ENCODE peak calls at places on chromosomes 2 and 18, in five cellular contexts. One of them, this sample, is unnamed. For H3K4me1, the result is how much of the 10 kb centered on the place peaks cover.

GRCh38 chr2:114127372-114127771 is 237.5 kb downstream of the ACTR3 start:
- DNase-seq in HepG2: no peak
- DNase-seq in GM12878: no peak
- DNase-seq in H1: no peak
- DNase-seq in K562: no peak
- DNase-seq in this sample: no peak

GRCh38 chr18:44789704-44790103 is 109.0 kb downstream of the SETBP1 start:
- DNase-seq in HepG2: peak
- DNase-seq in GM12878: no peak
- DNase-seq in H1: no peak
- DNase-seq in K562: no peak
- DNase-seq in this sample: peak

GRCh38 chr18:13558790-13559189 is 167.6 kb downstream of the FAM210A start:
- DNase-seq in HepG2: no peak
- DNase-seq in GM12878: no peak
- DNase-seq in H1: no peak
- DNase-seq in K562: no peak
- DNase-seq in this sample: no peak

GRCh38 chr2:154952346-154953010 is 254.0 kb downstream of the KCNJ3 start:
- DNase-seq in HepG2: no peak
- DNase-seq in GM12878: no peak
- DNase-seq in H1: no peak
- DNase-seq in K562: no peak
- DNase-seq in this sample: no peak

GRCh38 chr18:23977103-23977502 is 37.5 kb upstream of the TTC39C start:
- DNase-seq in HepG2: no peak
- DNase-seq in GM12878: no peak
- DNase-seq in H1: no peak
- DNase-seq in K562: no peak
- DNase-seq in this sample: no peak

GRCh38 chr18:78717051-78717765 is 262.4 kb upstream of the SALL3 start:
- DNase-seq in HepG2: no peak
- DNase-seq in GM12878: no peak
- DNase-seq in H1: no peak
- DNase-seq in K562: no peak
- DNase-seq in this sample: no peak

GRCh38 chr2:130949954-130950353 is 113.2 kb downstream of the ARHGEF4 start:
- DNase-seq in HepG2: no peak
- DNase-seq in GM12878: no peak
- DNase-seq in H1: no peak
- DNase-seq in K562: no peak
- DNase-seq in this sample: no peak

GRCh38 chr2:39121523-39122063 is 742 bp upstream of the SOS1 start:
- DNase-seq in HepG2: no peak
- DNase-seq in GM12878: no peak
- DNase-seq in H1: no peak
- DNase-seq in K562: no peak
- DNase-seq in this sample: no peak

GRCh38 chr18:37481058-37481457 is 84.5 kb downstream of the CELF4 start:
- DNase-seq in HepG2: no peak
- DNase-seq in GM12878: no peak
- DNase-seq in H1: no peak
- DNase-seq in K562: no peak
- DNase-seq in this sample: no peak

GRCh38 chr2:112881217-112882000 is 29.6 kb upstream of the IL37 start:
- DNase-seq in HepG2: peak
- DNase-seq in GM12878: peak
- DNase-seq in H1: no peak
- DNase-seq in K562: peak
- DNase-seq in this sample: no peak

GRCh38 chr2:150480971-150481830 is 6.3 kb downstream of the RND3 start:
- DNase-seq in HepG2: no peak
- DNase-seq in GM12878: no peak
- DNase-seq in H1: no peak
- DNase-seq in K562: no peak
- DNase-seq in this sample: no peak

GRCh38 chr2:215316336-215316735 is 4.5 kb downstream of the ATIC start:
- DNase-seq in HepG2: no peak
- DNase-seq in GM12878: no peak
- DNase-seq in H1: no peak
- DNase-seq in K562: no peak
- DNase-seq in this sample: no peak

GRCh38 chr2:15840173-15840572 is 100.2 kb upstream of the MYCN start:
- DNase-seq in HepG2: no peak
- DNase-seq in GM12878: no peak
- DNase-seq in H1: no peak
- DNase-seq in K562: no peak
- DNase-seq in this sample: no peak

GRCh38 chr18:67131498-67131897 is 385.0 kb downstream of the DSEL start:
- DNase-seq in HepG2: no peak
- DNase-seq in GM12878: no peak
- DNase-seq in H1: no peak
- DNase-seq in K562: no peak
- DNase-seq in this sample: no peak

GRCh38 chr2:40030451-40030975 is 251.5 kb upstream of the THUMPD2 start:
- DNase-seq in HepG2: no peak
- DNase-seq in GM12878: no peak
- DNase-seq in H1: no peak
- DNase-seq in K562: no peak
- DNase-seq in this sample: no peak

GRCh38 chr2:236369606-236370005 is 105.4 kb upstream of the ASB18 start:
- DNase-seq in HepG2: no peak
- DNase-seq in GM12878: no peak
- DNase-seq in H1: no peak
- DNase-seq in K562: no peak
- DNase-seq in this sample: no peak

GRCh38 chr2:191917430-191917881 is 70.6 kb upstream of the CAVIN2 start:
- DNase-seq in HepG2: peak
- DNase-seq in GM12878: no peak
- DNase-seq in H1: no peak
- DNase-seq in K562: no peak
- DNase-seq in this sample: no peak

GRCh38 chr2:99035920-99036319 is 99.9 kb upstream of the CRACDL start:
- DNase-seq in HepG2: no peak
- DNase-seq in GM12878: no peak
- DNase-seq in H1: no peak
- DNase-seq in K562: no peak
- DNase-seq in this sample: no peak

DNA sequence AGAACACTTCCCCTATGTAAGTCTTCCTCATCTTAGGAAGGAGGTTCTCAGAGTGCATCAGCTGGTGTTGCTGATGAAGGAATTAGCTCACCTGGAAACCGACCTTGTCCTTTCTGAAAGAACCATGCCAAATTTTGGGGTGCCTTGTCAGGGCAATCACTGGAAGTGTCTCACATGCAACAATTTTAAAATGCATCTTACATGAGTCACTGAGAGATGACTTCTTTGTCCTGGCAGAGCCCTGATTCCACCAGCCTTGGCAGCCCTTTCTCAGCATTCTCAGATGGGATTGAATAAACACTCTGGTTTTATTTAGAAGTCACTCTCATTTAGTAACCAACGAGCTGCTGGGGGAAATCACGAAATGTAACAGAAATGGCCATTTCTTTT is 3.8 kb upstream of the ATP8B1 start:
- DNase-seq in HepG2: no peak
- DNase-seq in GM12878: no peak
- DNase-seq in H1: no peak
- DNase-seq in K562: no peak
- DNase-seq in this sample: peak
- TF ChIP-seq KDM1A in HepG2: no peak
- TF ChIP-seq KDM1A in GM12878: no peak
- TF ChIP-seq KDM1A in H1: no peak
- TF ChIP-seq KDM1A in K562: no peak
- TF ChIP-seq KDM1A in this sample: no peak

GRCh38 chr2:101821059-101821805 is 123.7 kb downstream of the MAP4K4 start:
- DNase-seq in HepG2: no peak
- DNase-seq in GM12878: no peak
- DNase-seq in H1: no peak
- DNase-seq in K562: no peak
- DNase-seq in this sample: no peak

GRCh38 chr2:101817488-101817887 is 120.0 kb downstream of the MAP4K4 start:
- DNase-seq in HepG2: no peak
- DNase-seq in GM12878: no peak
- DNase-seq in H1: no peak
- DNase-seq in K562: no peak
- DNase-seq in this sample: no peak

GRCh38 chr2:101816598-101816997 is 119.1 kb downstream of the MAP4K4 start:
- DNase-seq in HepG2: no peak
- DNase-seq in GM12878: no peak
- DNase-seq in H1: no peak
- DNase-seq in K562: no peak
- DNase-seq in this sample: no peak

GRCh38 chr2:101820519-101820918 is 123.0 kb downstream of the MAP4K4 start:
- DNase-seq in HepG2: no peak
- DNase-seq in GM12878: no peak
- DNase-seq in H1: no peak
- DNase-seq in K562: no peak
- DNase-seq in this sample: no peak

DNA sequence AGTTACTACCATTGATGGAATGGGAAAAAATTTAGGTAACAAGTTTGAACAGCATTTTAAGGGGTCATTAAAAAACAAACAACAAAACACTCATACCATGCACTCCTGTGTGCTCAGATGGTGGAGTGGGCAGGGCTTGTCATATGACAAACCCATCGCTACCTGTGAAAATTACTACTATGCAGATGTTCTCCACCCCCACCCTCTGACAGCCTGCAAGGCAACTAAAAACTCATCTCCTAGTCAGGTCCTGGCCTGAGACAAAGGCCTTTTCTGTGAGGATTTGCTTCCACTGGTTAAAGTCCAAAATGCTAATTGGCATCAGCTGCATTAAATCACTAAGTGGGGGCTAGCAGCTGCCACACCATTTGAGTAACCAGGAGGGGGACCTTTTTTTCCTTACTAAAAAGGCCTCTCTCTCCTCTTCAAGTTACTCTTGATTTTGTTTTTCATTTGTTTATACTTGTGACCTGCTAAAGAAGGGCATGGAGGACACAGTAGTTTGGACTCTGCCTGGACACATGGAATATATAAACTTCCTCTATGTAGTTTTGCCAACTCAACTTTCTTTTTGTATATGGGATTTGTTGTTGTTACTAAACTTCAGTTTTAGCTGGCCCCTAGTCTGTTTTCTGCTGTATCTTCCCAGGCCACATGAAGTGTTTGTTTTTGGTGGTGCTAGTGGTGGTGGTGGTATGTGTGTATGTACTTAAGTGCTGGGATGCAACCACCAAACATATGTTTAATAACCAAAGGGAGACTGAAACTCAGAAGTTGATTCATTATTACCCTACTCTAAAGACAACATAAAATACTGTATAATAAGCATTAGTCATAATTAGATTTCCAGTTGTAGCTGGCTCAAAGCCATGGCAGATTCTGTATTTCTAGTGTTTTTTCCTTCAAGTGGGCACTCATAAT is 121.3 kb downstream of the MAP4K4 start:
- DNase-seq in HepG2: peak
- DNase-seq in GM12878: no peak
- DNase-seq in H1: no peak
- DNase-seq in K562: no peak
- DNase-seq in this sample: no peak
- H3K4me1 ChIP-seq in HepG2: half or more
- H3K4me1 ChIP-seq in GM12878: under half
- H3K4me1 ChIP-seq in H1: under half
- H3K4me1 ChIP-seq in K562: under half
- H3K4me1 ChIP-seq in this sample: half or more

GRCh38 chr2:205860847-205861246 is 178.5 kb downstream of the NRP2 start:
- DNase-seq in HepG2: no peak
- DNase-seq in GM12878: no peak
- DNase-seq in H1: no peak
- DNase-seq in K562: no peak
- DNase-seq in this sample: no peak

GRCh38 chr2:205860146-205860545 is 177.8 kb downstream of the NRP2 start:
- DNase-seq in HepG2: no peak
- DNase-seq in GM12878: no peak
- DNase-seq in H1: no peak
- DNase-seq in K562: no peak
- DNase-seq in this sample: no peak

GRCh38 chr2:205864511-205864910 is 182.2 kb downstream of the NRP2 start:
- DNase-seq in HepG2: no peak
- DNase-seq in GM12878: no peak
- DNase-seq in H1: no peak
- DNase-seq in K562: no peak
- DNase-seq in this sample: no peak

GRCh38 chr2:205857532-205857931 is 175.2 kb downstream of the NRP2 start:
- DNase-seq in HepG2: no peak
- DNase-seq in GM12878: no peak
- DNase-seq in H1: no peak
- DNase-seq in K562: no peak
- DNase-seq in this sample: no peak

GRCh38 chr2:205858781-205859478 is 176.6 kb downstream of the NRP2 start:
- DNase-seq in HepG2: no peak
- DNase-seq in GM12878: no peak
- DNase-seq in H1: no peak
- DNase-seq in K562: no peak
- DNase-seq in this sample: no peak
- TF ChIP-seq KDM1A in HepG2: no peak
- TF ChIP-seq KDM1A in GM12878: no peak
- TF ChIP-seq KDM1A in H1: no peak
- TF ChIP-seq KDM1A in K562: no peak
- TF ChIP-seq KDM1A in this sample: no peak

GRCh38 chr2:237591021-237591370 is 462 bp upstream of the RAB17 start:
- DNase-seq in HepG2: peak
- DNase-seq in GM12878: no peak
- DNase-seq in H1: peak
- DNase-seq in K562: no peak
- DNase-seq in this sample: no peak

GRCh38 chr2:237593036-237593435 is 2.5 kb upstream of the RAB17 start:
- DNase-seq in HepG2: no peak
- DNase-seq in GM12878: no peak
- DNase-seq in H1: no peak
- DNase-seq in K562: no peak
- DNase-seq in this sample: no peak

GRCh38 chr2:237591379-237591881 is 896 bp upstream of the RAB17 start:
- DNase-seq in HepG2: no peak
- DNase-seq in GM12878: no peak
- DNase-seq in H1: no peak
- DNase-seq in K562: no peak
- DNase-seq in this sample: no peak

GRCh38 chr2:237593596-237594310 is 3.2 kb upstream of the RAB17 start:
- DNase-seq in HepG2: no peak
- DNase-seq in GM12878: no peak
- DNase-seq in H1: no peak
- DNase-seq in K562: no peak
- DNase-seq in this sample: no peak

DNA sequence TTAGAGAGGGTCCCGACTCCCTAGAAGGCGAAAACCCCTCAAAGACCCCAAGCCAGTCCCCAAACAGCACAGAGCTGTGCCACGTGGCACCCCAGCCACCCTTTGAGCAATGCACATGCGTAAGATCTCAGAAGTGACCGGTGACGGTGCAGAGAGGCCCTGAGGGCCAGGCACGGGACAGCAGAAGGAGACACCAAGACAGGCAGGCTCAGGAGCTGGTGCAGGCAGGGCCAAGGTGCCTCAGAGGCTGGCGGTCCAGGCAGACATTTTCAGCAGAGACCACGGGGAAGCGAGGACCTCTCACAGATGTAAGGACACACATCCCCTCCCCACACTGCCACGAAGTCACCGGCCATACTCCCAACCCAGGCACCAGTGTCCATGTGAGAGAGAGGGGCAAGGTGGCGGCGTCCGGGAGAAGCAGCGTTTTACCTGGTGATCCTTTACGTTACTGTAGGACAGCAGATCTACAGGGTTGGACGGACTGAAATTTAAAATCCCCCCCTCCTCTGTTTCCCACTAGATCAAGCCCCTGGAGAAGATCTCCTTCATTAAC is 2.0 kb upstream of the RAB17 start:
- DNase-seq in HepG2: no peak
- DNase-seq in GM12878: no peak
- DNase-seq in H1: no peak
- DNase-seq in K562: no peak
- DNase-seq in this sample: no peak
- H3K4me1 ChIP-seq in HepG2: half or more
- H3K4me1 ChIP-seq in GM12878: under half
- H3K4me1 ChIP-seq in H1: under half
- H3K4me1 ChIP-seq in K562: under half
- H3K4me1 ChIP-seq in this sample: under half